ENCODE peak calls at places on chromosome 20, in four cellular contexts. Z is ovary, J is H1, A is transverse colon. W is an unnamed sample.

GRCh38 chr20:32743237-32744112 is at the start of gene COMMD7:
- DNase-seq in A (peak), Z (peak), J (no peak), W (no peak)

GRCh38 chr20:44180814-44181213 is 6.2 kb downstream of the JPH2 start:
- DNase-seq in A (peak), Z (no peak), J (peak), W (no peak)

GRCh38 chr20:45347936-45348809 is at the start of gene SDC4:
- DNase-seq in J (no peak), Z (peak), A (peak), W (no peak)

GRCh38 chr20:2693996-2694471 is 1.5 kb downstream of the EBF4 start:
- DNase-seq in A (no peak), Z (peak), J (no peak), W (no peak)

GRCh38 chr20:3156811-3157619 is 2.6 kb downstream of the FASTKD5 start:
- DNase-seq in Z (no peak), J (no peak), A (no peak), W (no peak)

GRCh38 chr20:62745279-62745958 is 36.8 kb downstream of the NTSR1 start:
- DNase-seq in J (no peak), Z (no peak), A (no peak), W (no peak)

GRCh38 chr20:48787861-48788375 is 39.9 kb downstream of the PREX1 start:
- DNase-seq in A (no peak), J (no peak), Z (no peak), W (no peak)

GRCh38 chr20:57618766-57619052 is 1.5 kb downstream of the ZBP1 start:
- DNase-seq in A (no peak), Z (no peak), J (no peak), W (no peak)

GRCh38 chr20:18637296-18637695 is 49.4 kb downstream of the DTD1 start:
- DNase-seq in A (no peak), Z (no peak), J (no peak), W (no peak)

GRCh38 chr20:1809121-1809520 is 86.1 kb upstream of the SIRPA start:
- DNase-seq in A (no peak), Z (no peak), J (no peak), W (no peak)

GRCh38 chr20:10673176-10673830 is 496 bp downstream of the JAG1 start:
- DNase-seq in Z (peak), A (peak), J (no peak), W (no peak)

GRCh38 chr20:34971873-34972235 is 16.2 kb downstream of the MYH7B start:
- DNase-seq in Z (no peak), J (no peak), A (no peak), W (no peak)

GRCh38 chr20:35539756-35540212 is 2.1 kb upstream of the ERGIC3 start:
- DNase-seq in J (no peak), Z (no peak), A (peak), W (no peak)

GRCh38 chr20:57060407-57061057 is 205.9 kb downstream of the BMP7 start:
- DNase-seq in Z (no peak), A (no peak), J (no peak), W (no peak)

GRCh38 chr20:24959591-24960301 is 10.7 kb downstream of the CST7 start:
- DNase-seq in Z (no peak), J (no peak), A (no peak), W (no peak)

GRCh38 chr20:62267543-62267942 is 29.2 kb downstream of the OSBPL2 start:
- DNase-seq in A (no peak), Z (no peak), J (no peak), W (no peak)

GRCh38 chr20:9551808-9552550 is 37.6 kb downstream of the LAMP5 start:
- DNase-seq in Z (no peak), A (no peak), J (no peak), W (no peak)

GRCh38 chr20:49483018-49483705 is 694 bp upstream of the KCNB1 start:
- DNase-seq in J (peak), Z (no peak), A (no peak), W (no peak)

GRCh38 chr20:42795399-42795798 is 394.3 kb downstream of the PTPRT start:
- DNase-seq in Z (no peak), J (no peak), A (no peak), W (no peak)

GRCh38 chr20:9225879-9226278 is 157.0 kb downstream of the PLCB4 start:
- DNase-seq in A (no peak), J (no peak), Z (no peak), W (no peak)

GRCh38 chr20:63461364-63461763 is 11.1 kb downstream of the KCNQ2 start:
- DNase-seq in A (no peak), Z (no peak), J (no peak), W (no peak)

GRCh38 chr20:62886709-62887058 is 25.1 kb upstream of the TCFL5 start:
- DNase-seq in A (no peak), Z (no peak), J (no peak), W (no peak)

GRCh38 chr20:48999890-49000870 is 45.9 kb upstream of the CSE1L start:
- DNase-seq in A (no peak), J (no peak), Z (no peak), W (no peak)

GRCh38 chr20:58978351-58979190 is 2.5 kb upstream of the NELFCD start:
- DNase-seq in J (no peak), A (no peak), Z (no peak), W (no peak)

GRCh38 chr20:38856570-38856969 is 51.1 kb downstream of the PPP1R16B start:
- DNase-seq in A (no peak), Z (no peak), J (no peak), W (no peak)

GRCh38 chr20:31605902-31606677 is 1.0 kb downstream of the ID1 start:
- DNase-seq in Z (peak), A (peak), J (no peak), W (no peak)

GRCh38 chr20:3407426-3408250 is at the start of gene DNAAF9:
- DNase-seq in J (peak), A (peak), Z (peak), W (no peak)

GRCh38 chr20:48680650-48681049 is 147.1 kb downstream of the PREX1 start:
- DNase-seq in A (no peak), J (no peak), Z (no peak), W (no peak)

GRCh38 chr20:57967364-57967763 is 257.5 kb upstream of the PMEPA1 start:
- DNase-seq in Z (no peak), J (no peak), A (no peak), W (no peak)

GRCh38 chr20:25273541-25274358 is 25.9 kb downstream of the PYGB start:
- DNase-seq in Z (peak), A (peak), J (no peak), W (no peak)

GRCh38 chr20:32664352-32665159 is 9.2 kb downstream of the C20orf203 start:
- DNase-seq in Z (no peak), J (no peak), A (no peak), W (no peak)

GRCh38 chr20:11453430-11453829 is 464.3 kb upstream of the BTBD3 start:
- DNase-seq in A (no peak), J (no peak), Z (no peak), W (no peak)

GRCh38 chr20:60056345-60057122 is 98.3 kb downstream of the CDH26 start:
- DNase-seq in A (no peak), Z (no peak), J (no peak), W (no peak)

GRCh38 chr20:43744121-43744520 is 17.3 kb upstream of the GTSF1L start:
- DNase-seq in J (no peak), Z (no peak), A (no peak), W (no peak)

GRCh38 chr20:15682690-15683089 is 890.6 kb downstream of the KIF16B start:
- DNase-seq in J (no peak), Z (no peak), A (no peak), W (no peak)

GRCh38 chr20:46741924-46742692 is 32.7 kb downstream of the SLC2A10 start:
- DNase-seq in J (no peak), Z (no peak), A (no peak), W (no peak)

GRCh38 chr20:58146081-58146734 is 82.2 kb downstream of the ANKRD60 start:
- DNase-seq in A (no peak), J (no peak), Z (no peak), W (no peak)

GRCh38 chr20:10540636-10541493 is 105.8 kb downstream of the SLX4IP start:
- DNase-seq in Z (no peak), J (no peak), A (no peak), W (no peak)

GRCh38 chr20:50121858-50122271 is 8.9 kb upstream of the UBE2V1 start:
- DNase-seq in Z (no peak), J (no peak), A (no peak), W (no peak)

GRCh38 chr20:19757973-19758887 is at the start of gene RIN2:
- DNase-seq in J (peak), Z (peak), A (peak), W (peak)
- TF ChIP-seq POLR2A in J (no peak), Z (no peak), A (peak), W (no peak)

DNA sequence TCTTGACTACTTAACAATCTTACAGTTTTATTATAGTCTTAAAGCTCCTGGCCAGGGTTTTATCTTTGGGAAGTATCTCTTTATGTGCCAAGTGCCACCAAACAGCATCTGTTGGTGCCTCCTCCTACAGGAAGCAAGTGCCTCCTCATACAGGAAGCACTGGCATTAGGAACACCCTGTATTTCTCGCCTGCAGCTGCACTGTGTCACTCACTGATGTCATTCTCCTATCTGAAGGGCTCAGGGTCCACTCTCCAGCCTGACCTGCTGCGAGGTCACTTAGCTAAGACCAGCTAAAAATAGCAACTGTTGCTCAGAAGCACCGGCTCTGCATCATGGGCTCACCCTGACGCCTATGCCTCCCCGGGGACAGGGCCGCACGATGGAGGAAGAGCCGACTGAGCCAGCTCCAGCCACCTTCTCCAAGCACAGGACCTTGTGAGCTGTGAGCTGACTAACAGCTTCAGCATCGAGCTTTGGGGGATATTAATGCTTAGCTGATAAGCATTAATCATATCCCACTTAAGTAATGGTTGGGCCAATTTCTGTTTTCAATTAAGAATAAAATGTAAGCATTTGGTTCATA is 66.3 kb upstream of the CD93 start:
- DNase-seq in J (no peak), A (peak), Z (no peak), W (no peak)
- TF ChIP-seq POLR2A in J (no peak), A (no peak), Z (no peak), W (no peak)

GRCh38 chr20:16729080-16729479 is 746 bp upstream of the SNRPB2 start:
- DNase-seq in A (no peak), J (no peak), Z (no peak), W (no peak)

GRCh38 chr20:16732506-16733152 is 2.8 kb downstream of the SNRPB2 start:
- DNase-seq in A (no peak), J (no peak), Z (no peak), W (no peak)

DNA sequence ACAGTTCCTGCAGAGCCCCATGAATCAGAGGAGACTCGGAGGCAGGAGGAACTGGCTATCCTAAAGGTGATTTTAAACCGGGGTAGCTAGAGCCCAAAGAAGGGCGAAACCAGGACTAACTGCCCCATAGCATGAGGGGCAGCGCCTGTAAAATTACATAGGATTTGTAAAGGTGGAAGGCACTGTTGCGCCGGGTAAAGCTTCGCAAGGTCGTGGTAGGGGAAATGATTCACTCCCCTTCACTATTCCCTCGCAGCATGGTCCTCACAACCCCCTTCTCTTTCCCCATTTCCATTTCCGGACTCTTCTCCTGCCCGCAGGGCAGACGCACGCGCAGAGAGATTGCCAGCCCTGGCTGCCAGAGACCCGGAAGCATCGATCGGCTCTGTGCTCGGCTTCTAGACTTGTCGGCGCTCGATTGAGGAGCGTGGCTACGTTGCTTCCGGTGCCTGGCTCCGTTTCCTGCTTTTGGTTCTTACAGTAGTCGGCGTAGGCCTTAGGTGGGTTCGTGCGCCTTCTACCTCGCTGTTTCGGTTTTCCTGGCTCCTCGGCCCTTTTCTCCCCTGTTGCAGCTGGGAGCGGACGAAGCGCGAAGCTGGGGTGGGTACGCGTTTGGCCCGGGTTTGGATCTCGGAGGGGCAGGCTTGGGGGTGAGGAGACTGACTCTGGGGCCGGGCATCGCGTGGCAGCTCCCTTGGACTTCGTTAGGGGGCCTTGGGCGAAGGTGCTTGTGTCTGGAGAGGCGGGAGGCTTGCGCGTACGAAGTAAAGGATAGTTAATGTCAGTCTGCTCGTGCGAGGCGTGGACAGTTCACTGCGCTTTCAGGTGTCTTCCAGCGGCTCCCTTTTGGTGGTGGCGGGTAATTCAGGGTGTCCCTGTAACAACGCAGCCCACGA is at the start of gene SNRPB2:
- DNase-seq in A (peak), Z (peak), J (peak), W (peak)
- TF ChIP-seq POLR2A in A (peak), Z (peak), J (peak), W (no peak)

GRCh38 chr20:21303061-21303871 is at the start of gene XRN2:
- DNase-seq in A (peak), J (peak), Z (peak), W (peak)
- TF ChIP-seq POLR2A in A (peak), J (peak), Z (peak), W (no peak)

GRCh38 chr20:53658973-53659372 is 65.3 kb upstream of the ZNF217 start:
- DNase-seq in Z (peak), A (no peak), J (no peak), W (no peak)

GRCh38 chr20:53658327-53658726 is 64.7 kb upstream of the ZNF217 start:
- DNase-seq in A (no peak), J (no peak), Z (no peak), W (no peak)

GRCh38 chr20:53660947-53661381 is 67.3 kb upstream of the ZNF217 start:
- DNase-seq in Z (peak), A (no peak), J (no peak), W (no peak)

GRCh38 chr20:53662595-53662994 is 69.0 kb upstream of the ZNF217 start:
- DNase-seq in Z (no peak), A (no peak), J (no peak), W (no peak)

GRCh38 chr20:53660078-53660909 is 66.7 kb upstream of the ZNF217 start:
- DNase-seq in A (peak), J (no peak), Z (peak), W (no peak)
- TF ChIP-seq POLR2A in A (no peak), J (no peak), Z (peak), W (no peak)

GRCh38 chr20:36548006-36548315 is 6.6 kb downstream of the MYL9 start:
- DNase-seq in Z (peak), A (no peak), J (no peak), W (no peak)

GRCh38 chr20:36547186-36548005 is 6.1 kb downstream of the MYL9 start:
- DNase-seq in Z (no peak), J (no peak), A (no peak), W (no peak)

GRCh38 chr20:36549942-36550796 is 8.8 kb downstream of the MYL9 start:
- DNase-seq in A (no peak), Z (no peak), J (no peak), W (no peak)

GRCh38 chr20:36549628-36549941 is 8.3 kb downstream of the MYL9 start:
- DNase-seq in J (no peak), A (no peak), Z (no peak), W (no peak)

DNA sequence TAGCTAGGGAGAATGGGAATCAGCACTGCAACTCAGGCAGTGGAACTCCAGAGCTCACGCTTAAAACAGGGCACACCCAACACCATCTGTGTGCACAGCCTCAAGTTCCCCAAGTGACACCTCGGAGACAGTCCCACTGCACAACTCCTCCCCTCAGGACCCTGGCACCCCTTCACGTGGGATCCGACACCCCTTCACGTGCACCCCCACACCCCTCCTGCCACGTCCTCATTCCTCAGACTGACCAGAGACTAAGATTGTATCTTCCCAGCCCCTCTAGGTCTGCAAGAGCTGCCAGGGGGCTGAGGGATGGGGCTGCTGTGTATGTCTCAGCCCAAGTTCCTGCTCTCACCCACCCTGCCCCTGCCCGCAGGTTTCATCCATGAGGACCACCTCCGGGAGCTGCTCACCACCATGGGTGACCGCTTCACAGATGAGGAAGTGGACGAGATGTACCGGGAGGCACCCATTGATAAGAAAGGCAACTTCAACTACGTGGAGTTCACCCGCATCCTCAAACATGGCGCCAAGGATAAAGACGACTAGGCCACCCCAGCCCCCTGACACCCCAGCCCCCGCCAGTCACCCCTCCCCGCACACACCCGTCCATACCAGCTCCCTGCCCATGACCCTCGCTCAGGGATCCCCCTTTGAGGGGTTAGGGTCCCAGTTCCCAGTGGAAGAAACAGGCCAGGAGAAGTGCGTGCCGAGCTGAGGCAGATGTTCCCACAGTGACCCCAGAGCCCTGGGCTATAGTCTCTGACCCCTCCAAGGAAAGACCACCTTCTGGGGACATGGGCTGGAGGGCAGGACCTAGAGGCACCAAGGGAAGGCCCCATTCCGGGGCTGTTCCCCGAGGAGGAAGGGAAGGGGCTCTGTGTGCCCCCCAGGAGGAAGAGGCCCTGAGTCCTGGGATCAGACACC is 7.6 kb downstream of the MYL9 start:
- DNase-seq in Z (no peak), J (no peak), A (no peak), W (no peak)
- TF ChIP-seq POLR2A in Z (no peak), J (no peak), A (no peak), W (no peak)

GRCh38 chr20:20052074-20052970 is at the start of the genes CFAP61 and CRNKL1:
- DNase-seq in J (peak), A (peak), Z (peak), W (peak)
- TF ChIP-seq POLR2A in J (no peak), A (peak), Z (no peak), W (no peak)

GRCh38 chr20:40991181-40991889 is 37.3 kb upstream of the TOP1 start:
- DNase-seq in Z (no peak), A (peak), J (no peak), W (no peak)
- TF ChIP-seq POLR2A in Z (no peak), A (peak), J (no peak), W (no peak)

GRCh38 chr20:13784893-13785715 is at the start of the genes ESF1 and NDUFAF5:
- DNase-seq in Z (peak), A (peak), J (peak), W (peak)
- TF ChIP-seq POLR2A in Z (peak), A (peak), J (peak), W (no peak)

DNA sequence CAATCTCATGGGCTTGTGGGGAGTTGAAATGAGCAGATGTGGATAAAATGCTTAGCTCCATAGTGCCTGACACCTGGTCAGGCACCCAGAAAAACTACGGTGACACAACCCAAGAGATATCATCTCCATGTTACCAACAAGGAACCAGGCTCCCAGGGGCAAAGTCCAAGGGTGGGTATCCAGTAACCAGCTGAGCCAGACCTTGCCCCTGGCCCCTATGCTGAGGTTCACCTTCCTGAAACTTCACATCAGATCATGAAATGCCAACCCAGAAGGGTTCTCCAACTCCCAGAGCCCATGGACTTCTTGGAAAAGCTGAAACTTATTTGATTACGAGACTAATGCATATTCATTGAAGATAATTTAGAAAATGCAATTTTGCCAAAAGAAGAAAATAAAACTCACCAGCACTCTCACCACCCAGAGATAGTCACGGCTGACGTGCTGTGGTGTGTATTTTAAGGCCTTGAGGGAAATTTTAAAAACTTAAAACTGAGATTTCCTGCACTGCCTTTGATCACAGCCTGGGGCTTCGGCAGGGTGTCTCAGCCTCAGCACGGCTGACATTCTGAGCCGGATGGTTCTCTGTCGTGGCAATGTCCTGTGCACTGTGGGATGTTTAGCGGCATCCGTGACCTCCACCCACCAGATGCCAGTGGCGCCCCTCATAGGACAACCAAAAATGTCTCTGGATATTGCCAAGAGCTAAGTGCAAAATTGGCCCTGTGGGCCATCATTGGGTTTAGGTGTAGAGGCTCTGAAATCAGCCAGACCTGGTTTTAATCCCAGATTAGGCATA is 142.0 kb upstream of the KCNG1 start:
- DNase-seq in J (no peak), A (peak), Z (no peak), W (no peak)
- TF ChIP-seq POLR2A in J (no peak), A (no peak), Z (no peak), W (no peak)